ENCODE peak calls at places on chromosomes 13 and 19, in ten cellular contexts. S is pancreas, G is aorta, C is fibroblast of lung, B is thoracic aorta, O is tibial nerve, U is heart right ventricle, E is cardiac muscle cell, N is OCI-LY7, Z is psoas muscle. R is an unnamed sample. For H3K9me3, the result is how much of the 10 kb centered on the place peaks cover.

GRCh38 chr13:43058318-43058674 is 34.9 kb downstream of the DNAJC15 start:
- DNase-seq in S (no peak), G (no peak), C (peak), B (no peak), O (no peak), U (peak), E (peak), N (no peak), Z (no peak), R (peak)

GRCh38 chr19:33325920-33326319 is 23.6 kb upstream of the CEBPA start:
- DNase-seq in S (no peak), G (no peak), C (peak), B (no peak), O (no peak), U (no peak), E (peak), N (no peak), Z (peak), R (no peak)

GRCh38 chr19:17659996-17660395 is 28.2 kb downstream of the UNC13A start:
- DNase-seq in S (peak), G (no peak), C (no peak), B (no peak), O (no peak), U (no peak), E (no peak), N (no peak), Z (no peak), R (peak)

GRCh38 chr13:31793246-31793645 is 53.9 kb downstream of the RXFP2 start:
- DNase-seq in S (no peak), G (no peak), C (peak), B (no peak), O (no peak), U (no peak), E (no peak), N (no peak), Z (no peak), R (no peak)

GRCh38 chr13:112510002-112510780 is 77.8 kb downstream of the TUBGCP3 start:
- DNase-seq in S (no peak), G (no peak), C (peak), B (no peak), O (no peak), U (peak), E (peak), N (peak), Z (no peak), R (peak)

GRCh38 chr13:102550507-102550906 is 46.3 kb upstream of the TPP2 start:
- DNase-seq in S (no peak), G (no peak), C (no peak), B (no peak), O (no peak), U (no peak), E (no peak), N (no peak), Z (no peak), R (no peak)

GRCh38 chr19:56125806-56126590 is 4.9 kb upstream of the ZNF787 start:
- DNase-seq in S (peak), G (no peak), C (peak), B (no peak), O (no peak), U (no peak), E (no peak), N (no peak), Z (peak), R (no peak)

GRCh38 chr13:63337041-63337440 is 1921.4 kb upstream of the PCDH20 start:
- DNase-seq in S (no peak), G (no peak), C (no peak), B (no peak), O (no peak), U (no peak), E (no peak), N (no peak), Z (no peak), R (no peak)

GRCh38 chr13:76245216-76245615 is 609.1 kb downstream of the LMO7 start:
- DNase-seq in S (no peak), G (no peak), C (no peak), B (no peak), O (no peak), U (no peak), E (no peak), N (no peak), Z (no peak), R (no peak)

GRCh38 chr19:4069331-4069959 is 2.7 kb upstream of the ZBTB7A start:
- DNase-seq in S (no peak), G (peak), C (no peak), B (no peak), O (no peak), U (no peak), E (no peak), N (peak), Z (peak), R (peak)

GRCh38 chr19:19591133-19591825 is 27.2 kb downstream of the PBX4 start:
- DNase-seq in S (no peak), G (no peak), C (peak), B (no peak), O (no peak), U (no peak), E (peak), N (no peak), Z (no peak), R (peak)

GRCh38 chr13:114021464-114022308 is 47.8 kb upstream of the C13orf46 start:
- DNase-seq in S (peak), G (peak), C (no peak), B (no peak), O (no peak), U (no peak), E (no peak), N (no peak), Z (no peak), R (no peak)

GRCh38 chr13:45015300-45015699 is 26.0 kb downstream of the GPALPP1 start:
- DNase-seq in S (no peak), G (no peak), C (no peak), B (no peak), O (no peak), U (no peak), E (no peak), N (no peak), Z (no peak), R (peak)

GRCh38 chr13:93309886-93310520 is 83.4 kb downstream of the GPC6 start:
- DNase-seq in S (no peak), G (no peak), C (peak), B (no peak), O (no peak), U (no peak), E (peak), N (no peak), Z (no peak), R (no peak)

GRCh38 chr19:16888629-16889371 is at the start of gene F2RL3:
- DNase-seq in S (peak), G (no peak), C (peak), B (no peak), O (no peak), U (peak), E (peak), N (no peak), Z (peak), R (peak)

GRCh38 chr19:48674921-48675824 is 2.4 kb upstream of the NTN5 start:
- DNase-seq in S (peak), G (peak), C (peak), B (peak), O (peak), U (peak), E (peak), N (peak), Z (peak), R (peak)

GRCh38 chr19:56403261-56403660 is 871 bp upstream of the ZNF583 start:
- DNase-seq in S (no peak), G (no peak), C (peak), B (no peak), O (no peak), U (no peak), E (peak), N (no peak), Z (no peak), R (peak)

GRCh38 chr13:80873589-80873988 is 532.7 kb upstream of the SPRY2 start:
- DNase-seq in S (no peak), G (no peak), C (no peak), B (no peak), O (no peak), U (no peak), E (no peak), N (no peak), Z (no peak), R (no peak)

GRCh38 chr13:41955605-41956004 is 5.3 kb downstream of the VWA8 start:
- DNase-seq in S (no peak), G (no peak), C (no peak), B (no peak), O (no peak), U (no peak), E (no peak), N (no peak), Z (peak), R (no peak)

GRCh38 chr19:2423913-2424685 is 3.3 kb downstream of the TIMM13 start:
- DNase-seq in S (peak), G (no peak), C (no peak), B (no peak), O (no peak), U (no peak), E (no peak), N (no peak), Z (peak), R (no peak)

GRCh38 chr19:1650627-1651009 is 1.8 kb downstream of the TCF3 start:
- DNase-seq in S (peak), G (no peak), C (peak), B (no peak), O (no peak), U (no peak), E (peak), N (peak), Z (no peak), R (no peak)

GRCh38 chr19:2289714-2290435 is 7.9 kb upstream of the PEAK3 start:
- DNase-seq in S (no peak), G (peak), C (no peak), B (no peak), O (no peak), U (no peak), E (no peak), N (peak), Z (no peak), R (no peak)

GRCh38 chr19:4378886-4379285 is 21.5 kb downstream of the SH3GL1 start:
- DNase-seq in S (no peak), G (no peak), C (no peak), B (no peak), O (no peak), U (no peak), E (no peak), N (no peak), Z (no peak), R (peak)

GRCh38 chr13:20188649-20189553 is 3.8 kb downstream of the GJB2 start:
- DNase-seq in S (no peak), G (no peak), C (no peak), B (no peak), O (no peak), U (no peak), E (no peak), N (peak), Z (no peak), R (no peak)

GRCh38 chr13:85798999-85799646 is at the start of gene SLITRK6:
- DNase-seq in S (no peak), G (no peak), C (peak), B (no peak), O (no peak), U (no peak), E (peak), N (no peak), Z (no peak), R (no peak)

GRCh38 chr19:43562698-43563241 is 12.6 kb downstream of the XRCC1 start:
- DNase-seq in S (no peak), G (peak), C (peak), B (peak), O (peak), U (peak), E (peak), N (peak), Z (peak), R (peak)

GRCh38 chr19:11950312-11950711 is 14.5 kb upstream of the ZNF763 start:
- DNase-seq in S (no peak), G (no peak), C (no peak), B (no peak), O (no peak), U (no peak), E (no peak), N (no peak), Z (no peak), R (no peak)
- H3K9me3 ChIP-seq in S (under half), G (under half), C (under half), B (half or more), O (under half), U (half or more), E (under half), N (under half), Z (half or more), R (under half)

GRCh38 chr13:55664178-55664577 is 1476.5 kb upstream of the PRR20A start:
- DNase-seq in S (no peak), G (no peak), C (no peak), B (no peak), O (no peak), U (no peak), E (no peak), N (no peak), Z (no peak), R (no peak)

GRCh38 chr13:55661505-55661904 is 1479.2 kb upstream of the PRR20A start:
- DNase-seq in S (no peak), G (no peak), C (no peak), B (no peak), O (no peak), U (no peak), E (no peak), N (no peak), Z (no peak), R (no peak)
- H3K9me3 ChIP-seq in S (under half), G (under half), C (under half), B (under half), O (under half), U (under half), E (under half), N (under half), Z (under half), R (under half)

GRCh38 chr19:54682306-54682705 is 19.5 kb downstream of the LILRB4 start:
- DNase-seq in S (no peak), G (no peak), C (no peak), B (no peak), O (no peak), U (no peak), E (no peak), N (no peak), Z (no peak), R (no peak)
- H3K9me3 ChIP-seq in S (under half), G (under half), C (under half), B (under half), O (under half), U (under half), E (under half), N (under half), Z (under half), R (under half)

GRCh38 chr13:101170306-101170705 is 246.0 kb downstream of the NALCN start:
- DNase-seq in S (no peak), G (no peak), C (no peak), B (no peak), O (no peak), U (no peak), E (no peak), N (no peak), Z (no peak), R (no peak)
- H3K9me3 ChIP-seq in S (under half), G (under half), C (under half), B (under half), O (under half), U (under half), E (under half), N (under half), Z (under half), R (under half)

GRCh38 chr13:40221460-40222201 is 444.8 kb downstream of the FOXO1 start:
- DNase-seq in S (no peak), G (no peak), C (peak), B (no peak), O (no peak), U (no peak), E (peak), N (no peak), Z (no peak), R (no peak)
- H3K9me3 ChIP-seq in S (under half), G (under half), C (under half), B (under half), O (under half), U (under half), E (under half), N (under half), Z (under half), R (under half)

GRCh38 chr13:19171563-19171962 is 10.1 kb downstream of the TUBA3C start:
- DNase-seq in S (peak), G (no peak), C (no peak), B (no peak), O (no peak), U (no peak), E (no peak), N (no peak), Z (no peak), R (no peak)

GRCh38 chr13:19172007-19172646 is 9.5 kb downstream of the TUBA3C start:
- DNase-seq in S (no peak), G (no peak), C (no peak), B (no peak), O (no peak), U (no peak), E (no peak), N (no peak), Z (no peak), R (no peak)

GRCh38 chr13:19169991-19170390 is 11.6 kb downstream of the TUBA3C start:
- DNase-seq in S (peak), G (peak), C (no peak), B (no peak), O (no peak), U (no peak), E (no peak), N (no peak), Z (no peak), R (no peak)

GRCh38 chr13:19172647-19173030 is 9.0 kb downstream of the TUBA3C start:
- DNase-seq in S (no peak), G (no peak), C (no peak), B (no peak), O (no peak), U (no peak), E (no peak), N (no peak), Z (no peak), R (no peak)

DNA sequence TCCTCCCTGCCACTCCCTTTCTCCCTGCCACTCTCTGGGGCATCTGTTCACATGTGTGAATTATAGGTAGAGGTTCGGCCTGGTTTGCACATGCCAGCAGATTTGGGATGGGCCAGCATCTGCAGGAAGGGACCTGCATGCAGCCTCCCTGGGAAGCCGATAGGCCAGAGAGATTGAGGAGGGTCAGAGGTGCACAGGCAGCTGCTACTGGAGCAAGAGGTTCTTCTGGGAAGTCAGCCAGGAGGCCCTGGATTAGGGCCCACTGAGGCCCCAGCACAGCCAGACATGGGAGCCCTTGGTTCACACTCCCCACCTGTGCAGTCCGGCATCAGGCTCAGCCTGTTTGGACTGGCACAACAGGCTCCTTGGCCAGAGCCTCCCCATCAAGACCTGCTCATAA is 12.1 kb downstream of the TUBA3C start:
- DNase-seq in S (peak), G (peak), C (no peak), B (no peak), O (no peak), U (no peak), E (no peak), N (no peak), Z (no peak), R (no peak)
- H3K9me3 ChIP-seq in S (under half), G (under half), C (under half), B (under half), O (under half), U (under half), E (under half), N (under half), Z (under half), R (under half)

GRCh38 chr13:47962237-47962636 is 38.8 kb downstream of the SUCLA2 start:
- DNase-seq in S (no peak), G (no peak), C (no peak), B (no peak), O (no peak), U (no peak), E (no peak), N (no peak), Z (no peak), R (no peak)
- H3K9me3 ChIP-seq in S (under half), G (under half), C (under half), B (under half), O (under half), U (under half), E (under half), N (under half), Z (under half), R (under half)

GRCh38 chr13:83905641-83906040 is 23.4 kb upstream of the SLITRK1 start:
- DNase-seq in S (no peak), G (no peak), C (no peak), B (no peak), O (no peak), U (no peak), E (no peak), N (no peak), Z (no peak), R (no peak)
- H3K9me3 ChIP-seq in S (under half), G (under half), C (under half), B (under half), O (under half), U (under half), E (under half), N (under half), Z (under half), R (under half)

R was measured in adrenal gland.